ENCODE peak calls at places on chromosomes 2 and 18, in six cellular contexts. R is left ventricle myocardium inferior, W is heart right ventricle, X is dorsolateral prefrontal cortex, Y is breast epithelium, G is testis. D is an unnamed sample.
A peak's percentile ranks its signal among the peaks of the same experiment; 100 is the strongest.

GRCh38 chr2:218394298-218395089 is 5.2 kb upstream of the CTDSP1 start:
- DNase-seq in R (no peak), W (no peak), X (no peak), Y (no peak), G (no peak), D (peak; percentile 55)

GRCh38 chr2:164447660-164448059 is 173.6 kb downstream of the GRB14 start:
- DNase-seq in R (no peak), W (no peak), X (no peak), Y (no peak), G (no peak), D (no peak)

GRCh38 chr18:73218293-73218692 is 350.5 kb upstream of the NETO1 start:
- DNase-seq in R (no peak), W (no peak), X (no peak), Y (no peak), G (no peak), D (no peak)

GRCh38 chr2:172090044-172090946 is 5.0 kb downstream of the DLX1 start:
- DNase-seq in R (no peak), W (no peak), X (no peak), Y (no peak), G (no peak), D (peak; percentile 41)

GRCh38 chr2:72214429-72215143 is 66.9 kb upstream of the CYP26B1 start:
- DNase-seq in R (no peak), W (no peak), X (no peak), Y (no peak), G (no peak), D (no peak)

GRCh38 chr2:193584522-193584938 is 1389.8 kb upstream of the TMEFF2 start:
- DNase-seq in R (no peak), W (no peak), X (no peak), Y (no peak), G (peak; percentile 28), D (no peak)

GRCh38 chr2:150107816-150108215 is 379.7 kb downstream of the RND3 start:
- DNase-seq in R (no peak), W (no peak), X (no peak), Y (no peak), G (no peak), D (no peak)

GRCh38 chr2:43302311-43303051 is 76.1 kb upstream of the ZFP36L2 start:
- DNase-seq in R (no peak), W (no peak), X (peak; percentile 9), Y (no peak), G (no peak), D (no peak)

GRCh38 chr2:26364669-26365068 is 18.1 kb upstream of the ADGRF3 start:
- DNase-seq in R (no peak), W (no peak), X (no peak), Y (no peak), G (no peak), D (no peak)

GRCh38 chr2:86239326-86239725 is 40.1 kb downstream of the MRPL35 start:
- DNase-seq in R (no peak), W (no peak), X (no peak), Y (no peak), G (no peak), D (no peak)

GRCh38 chr2:167962436-167963226 is 284.8 kb downstream of the STK39 start:
- DNase-seq in R (no peak), W (no peak), X (no peak), Y (no peak), G (no peak), D (peak; percentile 30)

GRCh38 chr2:208025814-208026184 is 472 bp upstream of the PLEKHM3 start:
- DNase-seq in R (no peak), W (no peak), X (peak; percentile 41), Y (no peak), G (peak; percentile 23), D (no peak)

GRCh38 chr18:13003466-13003896 is 12.3 kb downstream of the CEP192 start:
- DNase-seq in R (no peak), W (peak; percentile 18), X (no peak), Y (no peak), G (peak; percentile 75), D (no peak)

GRCh38 chr2:238106698-238107524 is 6.8 kb downstream of the ESPNL start:
- DNase-seq in R (no peak), W (no peak), X (no peak), Y (no peak), G (no peak), D (peak; percentile 47)

GRCh38 chr2:46683541-46683940 is 204.2 kb downstream of the TMEM247 start:
- DNase-seq in R (no peak), W (no peak), X (no peak), Y (no peak), G (no peak), D (no peak)

GRCh38 chr2:178012639-178013038 is 59.9 kb downstream of the PDE11A start:
- DNase-seq in R (no peak), W (no peak), X (no peak), Y (no peak), G (no peak), D (no peak)

GRCh38 chr2:21161122-21161521 is 37.4 kb downstream of the TDRD15 start:
- DNase-seq in R (no peak), W (no peak), X (no peak), Y (no peak), G (no peak), D (no peak)

GRCh38 chr18:38751897-38752296 is 1186.3 kb upstream of the CELF4 start:
- DNase-seq in R (no peak), W (no peak), X (peak; percentile 48), Y (no peak), G (peak; percentile 21), D (no peak)

GRCh38 chr2:223967981-223968380 is 10.7 kb downstream of the MRPL44 start:
- DNase-seq in R (no peak), W (no peak), X (no peak), Y (no peak), G (no peak), D (no peak)

GRCh38 chr2:24821433-24821891 is 28.2 kb downstream of the CENPO start:
- DNase-seq in R (no peak), W (no peak), X (no peak), Y (no peak), G (peak; percentile 9), D (no peak)

GRCh38 chr2:175181877-175182308 is 383 bp upstream of the ATP5MC3 start:
- DNase-seq in R (no peak), W (no peak), X (no peak), Y (no peak), G (no peak), D (no peak)

GRCh38 chr18:60279394-60279793 is 93.2 kb downstream of the MC4R start:
- DNase-seq in R (no peak), W (no peak), X (no peak), Y (no peak), G (no peak), D (no peak)

GRCh38 chr2:118865106-118865505 is 17.7 kb upstream of the EN1 start:
- DNase-seq in R (no peak), W (peak; percentile 15), X (no peak), Y (no peak), G (no peak), D (no peak)

GRCh38 chr2:67806816-67807215 is 256.0 kb downstream of the C1D start:
- DNase-seq in R (no peak), W (no peak), X (no peak), Y (no peak), G (no peak), D (no peak)

GRCh38 chr2:797993-798392 is 120.8 kb upstream of the TMEM18 start:
- DNase-seq in R (no peak), W (no peak), X (no peak), Y (no peak), G (no peak), D (no peak)

GRCh38 chr2:109130726-109130995 is 1.7 kb downstream of the SH3RF3 start:
- DNase-seq in R (no peak), W (no peak), X (no peak), Y (no peak), G (no peak), D (no peak)
- H3K4me3 ChIP-seq in R (peak overlapping the region; percentile 85), W (peak overlapping the region; percentile 77), X (peak overlapping the region; percentile 73), Y (peak overlapping the region; percentile 79), G (peak overlapping the region; percentile 68), D (peak overlapping the region; percentile 74)

GRCh38 chr2:131035112-131035825 is 58.0 kb downstream of the FAM168B start:
- DNase-seq in R (no peak), W (no peak), X (no peak), Y (no peak), G (peak; percentile 25), D (no peak)
- H3K4me3 ChIP-seq in R (peak overlapping the region; percentile 57), W (peak overlapping the region; percentile 46), X (peak overlapping the region; percentile 67), Y (peak overlapping the region; percentile 67), G (peak overlapping the region; percentile 51), D (peak overlapping the region; percentile 42)

GRCh38 chr18:3623769-3624545 is 174.0 kb downstream of the TGIF1 start:
- DNase-seq in R (peak; percentile 71), W (peak; percentile 78), X (peak; percentile 9), Y (peak; percentile 88), G (peak; percentile 62), D (peak; percentile 71)

GRCh38 chr18:3624546-3624817 is 174.5 kb downstream of the TGIF1 start:
- DNase-seq in R (no peak), W (no peak), X (no peak), Y (no peak), G (no peak), D (no peak)

GRCh38 chr18:3625717-3626091 is 175.7 kb downstream of the TGIF1 start:
- DNase-seq in R (no peak), W (no peak), X (no peak), Y (no peak), G (no peak), D (no peak)

GRCh38 chr18:3626927-3627240 is 176.9 kb downstream of the TGIF1 start:
- DNase-seq in R (no peak), W (no peak), X (no peak), Y (no peak), G (no peak), D (no peak)

GRCh38 chr18:3624818-3625716 is 175.1 kb downstream of the TGIF1 start:
- DNase-seq in R (no peak), W (no peak), X (no peak), Y (peak; percentile 50), G (no peak), D (no peak)
- H3K4me3 ChIP-seq in R (no peak overlapping the region), W (peak overlapping the region; percentile 29), X (no peak overlapping the region), Y (peak overlapping the region; percentile 13), G (no peak overlapping the region), D (no peak overlapping the region)

DNA sequence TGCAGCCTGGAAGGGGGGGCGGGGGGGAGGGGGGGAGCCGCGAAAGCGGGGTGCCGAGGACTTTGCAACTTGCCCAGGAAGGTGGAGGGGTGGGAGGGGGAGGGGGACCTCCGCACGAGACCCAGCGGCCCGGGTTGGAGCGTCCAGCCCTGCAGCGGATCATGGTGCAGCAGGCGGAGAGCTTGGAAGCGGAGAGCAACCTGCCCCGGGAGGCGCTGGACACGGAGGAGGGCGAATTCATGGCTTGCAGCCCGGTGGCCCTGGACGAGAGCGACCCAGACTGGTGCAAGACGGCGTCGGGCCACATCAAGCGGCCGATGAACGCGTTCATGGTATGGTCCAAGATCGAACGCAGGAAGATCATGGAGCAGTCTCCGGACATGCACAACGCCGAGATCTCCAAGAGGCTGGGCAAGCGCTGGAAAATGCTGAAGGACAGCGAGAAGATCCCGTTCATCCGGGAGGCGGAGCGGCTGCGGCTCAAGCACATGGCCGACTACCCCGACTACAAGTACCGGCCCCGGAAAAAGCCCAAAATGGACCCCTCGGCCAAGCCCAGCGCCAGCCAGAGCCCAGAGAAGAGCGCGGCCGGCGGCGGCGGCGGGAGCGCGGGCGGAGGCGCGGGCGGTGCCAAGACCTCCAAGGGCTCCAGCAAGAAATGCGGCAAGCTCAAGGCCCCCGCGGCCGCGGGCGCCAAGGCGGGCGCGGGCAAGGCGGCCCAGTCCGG is 540 bp downstream of the SOX11 start:
- DNase-seq in R (no peak), W (peak; percentile 9), X (no peak), Y (no peak), G (no peak), D (no peak)
- H3K4me3 ChIP-seq in R (peak overlapping the region; percentile 63), W (peak overlapping the region; percentile 49), X (peak overlapping the region; percentile 52), Y (peak overlapping the region; percentile 62), G (peak overlapping the region; percentile 24), D (no peak overlapping the region)